ENCODE peak calls at places on chromosomes 5 and 9, in seven cellular contexts. V, N, X, Q, D, B and P are unnamed samples.

GRCh38 chr9:22210262-22210661 is 201.2 kb upstream of the CDKN2B start:
- DNase-seq in V (peak; percentile 36), N (no peak), X (no peak), Q (no peak), D (peak; percentile 16), B (no peak), P (no peak)

GRCh38 chr9:125749951-125750655 is 2.9 kb downstream of the PBX3 start:
- DNase-seq in V (no peak), N (no peak), X (no peak), Q (no peak), D (no peak), B (no peak), P (no peak)

GRCh38 chr9:122661416-122661815 is at the start of gene OR1L1:
- DNase-seq in V (no peak), N (no peak), X (no peak), Q (no peak), D (no peak), B (no peak), P (no peak)

GRCh38 chr9:30574355-30575151 is 1809.9 kb upstream of the ACO1 start:
- DNase-seq in V (peak; percentile 1), N (no peak), X (no peak), Q (no peak), D (no peak), B (no peak), P (no peak)

GRCh38 chr5:137190441-137190840 is 308.7 kb downstream of the SPOCK1 start:
- DNase-seq in V (no peak), N (no peak), X (no peak), Q (no peak), D (no peak), B (no peak), P (no peak)

GRCh38 chr5:93186031-93186682 is 394.9 kb downstream of the NR2F1-AS1 start:
- DNase-seq in V (peak; percentile 9), N (no peak), X (no peak), Q (no peak), D (no peak), B (no peak), P (no peak)

GRCh38 chr5:72465601-72466563 is 41.3 kb downstream of the ZNF366 start:
- DNase-seq in V (no peak), N (no peak), X (no peak), Q (no peak), D (no peak), B (no peak), P (no peak)

GRCh38 chr5:125199968-125200841 is 453.8 kb upstream of the ZNF608 start:
- DNase-seq in V (no peak), N (no peak), X (no peak), Q (peak; percentile 59), D (no peak), B (no peak), P (no peak)

GRCh38 chr5:72600401-72600981 is 93.3 kb upstream of the ZNF366 start:
- DNase-seq in V (peak; percentile 89), N (no peak), X (no peak), Q (no peak), D (no peak), B (no peak), P (no peak)

GRCh38 chr5:2569201-2569600 is 182.3 kb downstream of the IRX2 start:
- DNase-seq in V (no peak), N (no peak), X (no peak), Q (no peak), D (no peak), B (no peak), P (no peak)

GRCh38 chr5:164636456-164636855 is 1131.0 kb downstream of the MAT2B start:
- DNase-seq in V (no peak), N (no peak), X (no peak), Q (no peak), D (no peak), B (no peak), P (no peak)

GRCh38 chr9:134325096-134325812 is 1.0 kb upstream of the RXRA start:
- DNase-seq in V (peak; percentile 39), N (no peak), X (no peak), Q (no peak), D (peak; percentile 22), B (peak; percentile 51), P (peak; percentile 85)

GRCh38 chr9:76438841-76439588 is 20.0 kb upstream of the GCNT1 start:
- DNase-seq in V (no peak), N (no peak), X (no peak), Q (no peak), D (no peak), B (no peak), P (no peak)